ENCODE peak calls at places on chromosomes 5 and 9, in seven cellular contexts. One of them, this sample, is unnamed.

GRCh38 chr9:22010881-22011625 is 1.9 kb upstream of the CDKN2B start:
- DNase-seq in SK-MEL-5: no peak
- DNase-seq in HFFc6: no peak
- DNase-seq in stimulated activated CD4-positive, alpha-beta T cell treated with anti-CD3 and anti-CD28 coated beads, Interleukin-15, amount 100 ng/mL, for 24 hours: peak; percentile 9
- DNase-seq in HCEC 1CT: no peak
- DNase-seq in AG20443: no peak
- DNase-seq in LHCN-M2: no peak
- DNase-seq in this sample: no peak

GRCh38 chr9:125361837-125362531 is 100.4 kb downstream of the GAPVD1 start:
- DNase-seq in SK-MEL-5: peak; percentile 66
- DNase-seq in HFFc6: no peak
- DNase-seq in stimulated activated CD4-positive, alpha-beta T cell treated with anti-CD3 and anti-CD28 coated beads, Interleukin-15, amount 100 ng/mL, for 24 hours: no peak
- DNase-seq in HCEC 1CT: peak; percentile 37
- DNase-seq in AG20443: no peak
- DNase-seq in LHCN-M2: peak; percentile 39
- DNase-seq in this sample: no peak

GRCh38 chr5:118806571-118806970 is 181.8 kb downstream of the DTWD2 start:
- DNase-seq in SK-MEL-5: no peak
- DNase-seq in HFFc6: no peak
- DNase-seq in stimulated activated CD4-positive, alpha-beta T cell treated with anti-CD3 and anti-CD28 coated beads, Interleukin-15, amount 100 ng/mL, for 24 hours: no peak
- DNase-seq in HCEC 1CT: no peak
- DNase-seq in AG20443: no peak
- DNase-seq in LHCN-M2: no peak
- DNase-seq in this sample: no peak

GRCh38 chr5:169548315-169548714 is 35.3 kb upstream of the SPDL1 start:
- DNase-seq in SK-MEL-5: peak; percentile 34
- DNase-seq in HFFc6: peak; percentile 50
- DNase-seq in stimulated activated CD4-positive, alpha-beta T cell treated with anti-CD3 and anti-CD28 coated beads, Interleukin-15, amount 100 ng/mL, for 24 hours: no peak
- DNase-seq in HCEC 1CT: peak; percentile 60
- DNase-seq in AG20443: peak; percentile 59
- DNase-seq in LHCN-M2: peak; percentile 17
- DNase-seq in this sample: no peak

GRCh38 chr9:107228648-107229047 is 54.4 kb upstream of the RAD23B start:
- DNase-seq in SK-MEL-5: no peak
- DNase-seq in HFFc6: no peak
- DNase-seq in stimulated activated CD4-positive, alpha-beta T cell treated with anti-CD3 and anti-CD28 coated beads, Interleukin-15, amount 100 ng/mL, for 24 hours: no peak
- DNase-seq in HCEC 1CT: no peak
- DNase-seq in AG20443: no peak
- DNase-seq in LHCN-M2: no peak
- DNase-seq in this sample: no peak

GRCh38 chr5:102048940-102049339 is 247.1 kb downstream of the SLCO4C1 start:
- DNase-seq in SK-MEL-5: no peak
- DNase-seq in HFFc6: no peak
- DNase-seq in stimulated activated CD4-positive, alpha-beta T cell treated with anti-CD3 and anti-CD28 coated beads, Interleukin-15, amount 100 ng/mL, for 24 hours: no peak
- DNase-seq in HCEC 1CT: no peak
- DNase-seq in AG20443: no peak
- DNase-seq in LHCN-M2: no peak
- DNase-seq in this sample: peak; percentile 5

GRCh38 chr5:177403826-177404640 is 3.6 kb upstream of the PFN3 start:
- DNase-seq in SK-MEL-5: peak; percentile 75
- DNase-seq in HFFc6: peak; percentile 78
- DNase-seq in stimulated activated CD4-positive, alpha-beta T cell treated with anti-CD3 and anti-CD28 coated beads, Interleukin-15, amount 100 ng/mL, for 24 hours: peak; percentile 91
- DNase-seq in HCEC 1CT: peak; percentile 75
- DNase-seq in AG20443: peak; percentile 95
- DNase-seq in LHCN-M2: peak; percentile 74
- DNase-seq in this sample: peak; percentile 44

GRCh38 chr5:1420211-1421195 is 24.7 kb downstream of the SLC6A3 start:
- DNase-seq in SK-MEL-5: no peak
- DNase-seq in HFFc6: no peak
- DNase-seq in stimulated activated CD4-positive, alpha-beta T cell treated with anti-CD3 and anti-CD28 coated beads, Interleukin-15, amount 100 ng/mL, for 24 hours: no peak
- DNase-seq in HCEC 1CT: no peak
- DNase-seq in AG20443: peak; percentile 34
- DNase-seq in LHCN-M2: peak; percentile 9
- DNase-seq in this sample: no peak

GRCh38 chr5:133824661-133825254 is 143.7 kb downstream of the C5orf15 start:
- DNase-seq in SK-MEL-5: no peak
- DNase-seq in HFFc6: no peak
- DNase-seq in stimulated activated CD4-positive, alpha-beta T cell treated with anti-CD3 and anti-CD28 coated beads, Interleukin-15, amount 100 ng/mL, for 24 hours: peak; percentile 38
- DNase-seq in HCEC 1CT: no peak
- DNase-seq in AG20443: no peak
- DNase-seq in LHCN-M2: no peak
- DNase-seq in this sample: no peak

GRCh38 chr5:77423022-77423750 is 68.9 kb downstream of the WDR41 start:
- DNase-seq in SK-MEL-5: no peak
- DNase-seq in HFFc6: peak; percentile 85
- DNase-seq in stimulated activated CD4-positive, alpha-beta T cell treated with anti-CD3 and anti-CD28 coated beads, Interleukin-15, amount 100 ng/mL, for 24 hours: no peak
- DNase-seq in HCEC 1CT: peak; percentile 37
- DNase-seq in AG20443: no peak
- DNase-seq in LHCN-M2: no peak
- DNase-seq in this sample: no peak

GRCh38 chr5:172436078-172436873 is 18.0 kb downstream of the SH3PXD2B start:
- DNase-seq in SK-MEL-5: no peak
- DNase-seq in HFFc6: no peak
- DNase-seq in stimulated activated CD4-positive, alpha-beta T cell treated with anti-CD3 and anti-CD28 coated beads, Interleukin-15, amount 100 ng/mL, for 24 hours: no peak
- DNase-seq in HCEC 1CT: no peak
- DNase-seq in AG20443: no peak
- DNase-seq in LHCN-M2: no peak
- DNase-seq in this sample: no peak

GRCh38 chr9:38016375-38017120 is 52.5 kb downstream of the SHB start:
- DNase-seq in SK-MEL-5: no peak
- DNase-seq in HFFc6: peak; percentile 87
- DNase-seq in stimulated activated CD4-positive, alpha-beta T cell treated with anti-CD3 and anti-CD28 coated beads, Interleukin-15, amount 100 ng/mL, for 24 hours: no peak
- DNase-seq in HCEC 1CT: peak; percentile 58
- DNase-seq in AG20443: peak; percentile 89
- DNase-seq in LHCN-M2: peak; percentile 63
- DNase-seq in this sample: no peak

GRCh38 chr9:87973791-87974292 is 491 bp downstream of the CDK20 start:
- DNase-seq in SK-MEL-5: no peak
- DNase-seq in HFFc6: no peak
- DNase-seq in stimulated activated CD4-positive, alpha-beta T cell treated with anti-CD3 and anti-CD28 coated beads, Interleukin-15, amount 100 ng/mL, for 24 hours: no peak
- DNase-seq in HCEC 1CT: no peak
- DNase-seq in AG20443: no peak
- DNase-seq in LHCN-M2: no peak
- DNase-seq in this sample: no peak

GRCh38 chr5:149764086-149764485 is 34.0 kb downstream of the PPARGC1B start:
- DNase-seq in SK-MEL-5: no peak
- DNase-seq in HFFc6: no peak
- DNase-seq in stimulated activated CD4-positive, alpha-beta T cell treated with anti-CD3 and anti-CD28 coated beads, Interleukin-15, amount 100 ng/mL, for 24 hours: no peak
- DNase-seq in HCEC 1CT: no peak
- DNase-seq in AG20443: no peak
- DNase-seq in LHCN-M2: no peak
- DNase-seq in this sample: no peak

GRCh38 chr5:152092580-152092979 is 167.9 kb upstream of the GLRA1 start:
- DNase-seq in SK-MEL-5: no peak
- DNase-seq in HFFc6: no peak
- DNase-seq in stimulated activated CD4-positive, alpha-beta T cell treated with anti-CD3 and anti-CD28 coated beads, Interleukin-15, amount 100 ng/mL, for 24 hours: peak; percentile 4
- DNase-seq in HCEC 1CT: no peak
- DNase-seq in AG20443: no peak
- DNase-seq in LHCN-M2: peak; percentile 9
- DNase-seq in this sample: peak; percentile 17

GRCh38 chr9:68947015-68947414 is 66.9 kb downstream of the PRKACG start:
- DNase-seq in SK-MEL-5: no peak
- DNase-seq in HFFc6: no peak
- DNase-seq in stimulated activated CD4-positive, alpha-beta T cell treated with anti-CD3 and anti-CD28 coated beads, Interleukin-15, amount 100 ng/mL, for 24 hours: no peak
- DNase-seq in HCEC 1CT: no peak
- DNase-seq in AG20443: no peak
- DNase-seq in LHCN-M2: no peak
- DNase-seq in this sample: no peak

GRCh38 chr9:98132806-98133631 is 14.0 kb upstream of the TRIM14 start:
- DNase-seq in SK-MEL-5: no peak
- DNase-seq in HFFc6: no peak
- DNase-seq in stimulated activated CD4-positive, alpha-beta T cell treated with anti-CD3 and anti-CD28 coated beads, Interleukin-15, amount 100 ng/mL, for 24 hours: no peak
- DNase-seq in HCEC 1CT: no peak
- DNase-seq in AG20443: no peak
- DNase-seq in LHCN-M2: peak; percentile 7
- DNase-seq in this sample: no peak

GRCh38 chr5:82664711-82665110 is 386.6 kb upstream of the RPS23 start:
- DNase-seq in SK-MEL-5: no peak
- DNase-seq in HFFc6: no peak
- DNase-seq in stimulated activated CD4-positive, alpha-beta T cell treated with anti-CD3 and anti-CD28 coated beads, Interleukin-15, amount 100 ng/mL, for 24 hours: no peak
- DNase-seq in HCEC 1CT: no peak
- DNase-seq in AG20443: no peak
- DNase-seq in LHCN-M2: no peak
- DNase-seq in this sample: no peak

GRCh38 chr5:115543365-115543700 is 1.2 kb downstream of the FEM1C start:
- DNase-seq in SK-MEL-5: no peak
- DNase-seq in HFFc6: no peak
- DNase-seq in stimulated activated CD4-positive, alpha-beta T cell treated with anti-CD3 and anti-CD28 coated beads, Interleukin-15, amount 100 ng/mL, for 24 hours: no peak
- DNase-seq in HCEC 1CT: no peak
- DNase-seq in AG20443: no peak
- DNase-seq in LHCN-M2: peak; percentile 17
- DNase-seq in this sample: no peak

GRCh38 chr9:591292-591691 is 250.2 kb upstream of the DMRT1 start:
- DNase-seq in SK-MEL-5: no peak
- DNase-seq in HFFc6: no peak
- DNase-seq in stimulated activated CD4-positive, alpha-beta T cell treated with anti-CD3 and anti-CD28 coated beads, Interleukin-15, amount 100 ng/mL, for 24 hours: no peak
- DNase-seq in HCEC 1CT: no peak
- DNase-seq in AG20443: no peak
- DNase-seq in LHCN-M2: no peak
- DNase-seq in this sample: no peak

GRCh38 chr5:174151579-174152181 is 106.2 kb downstream of the NSG2 start:
- DNase-seq in SK-MEL-5: no peak
- DNase-seq in HFFc6: no peak
- DNase-seq in stimulated activated CD4-positive, alpha-beta T cell treated with anti-CD3 and anti-CD28 coated beads, Interleukin-15, amount 100 ng/mL, for 24 hours: no peak
- DNase-seq in HCEC 1CT: no peak
- DNase-seq in AG20443: no peak
- DNase-seq in LHCN-M2: no peak
- DNase-seq in this sample: peak; percentile 48

GRCh38 chr9:8208465-8208864 is 408.9 kb upstream of the DMAC1 start:
- DNase-seq in SK-MEL-5: no peak
- DNase-seq in HFFc6: no peak
- DNase-seq in stimulated activated CD4-positive, alpha-beta T cell treated with anti-CD3 and anti-CD28 coated beads, Interleukin-15, amount 100 ng/mL, for 24 hours: no peak
- DNase-seq in HCEC 1CT: no peak
- DNase-seq in AG20443: no peak
- DNase-seq in LHCN-M2: no peak
- DNase-seq in this sample: no peak

GRCh38 chr9:18636781-18637180 is 162.8 kb downstream of the ADAMTSL1 start:
- DNase-seq in SK-MEL-5: no peak
- DNase-seq in HFFc6: no peak
- DNase-seq in stimulated activated CD4-positive, alpha-beta T cell treated with anti-CD3 and anti-CD28 coated beads, Interleukin-15, amount 100 ng/mL, for 24 hours: no peak
- DNase-seq in HCEC 1CT: no peak
- DNase-seq in AG20443: no peak
- DNase-seq in LHCN-M2: no peak
- DNase-seq in this sample: no peak

GRCh38 chr5:157961828-157962390 is 103.0 kb upstream of the CLINT1 start:
- DNase-seq in SK-MEL-5: no peak
- DNase-seq in HFFc6: no peak
- DNase-seq in stimulated activated CD4-positive, alpha-beta T cell treated with anti-CD3 and anti-CD28 coated beads, Interleukin-15, amount 100 ng/mL, for 24 hours: no peak
- DNase-seq in HCEC 1CT: no peak
- DNase-seq in AG20443: no peak
- DNase-seq in LHCN-M2: no peak
- DNase-seq in this sample: peak; percentile 73

GRCh38 chr5:13606051-13606450 is 338.4 kb downstream of the DNAH5 start:
- DNase-seq in SK-MEL-5: no peak
- DNase-seq in HFFc6: no peak
- DNase-seq in stimulated activated CD4-positive, alpha-beta T cell treated with anti-CD3 and anti-CD28 coated beads, Interleukin-15, amount 100 ng/mL, for 24 hours: no peak
- DNase-seq in HCEC 1CT: no peak
- DNase-seq in AG20443: no peak
- DNase-seq in LHCN-M2: no peak
- DNase-seq in this sample: no peak

GRCh38 chr5:135139397-135140134 is 105.5 kb upstream of the PITX1 start:
- DNase-seq in SK-MEL-5: peak; percentile 14
- DNase-seq in HFFc6: peak; percentile 86
- DNase-seq in stimulated activated CD4-positive, alpha-beta T cell treated with anti-CD3 and anti-CD28 coated beads, Interleukin-15, amount 100 ng/mL, for 24 hours: no peak
- DNase-seq in HCEC 1CT: peak; percentile 99
- DNase-seq in AG20443: peak; percentile 87
- DNase-seq in LHCN-M2: peak; percentile 84
- DNase-seq in this sample: no peak